ENCODE peak calls at places on chromosome 22, in ten cellular contexts. M, O, U, N, K, C, P, T, A and D are unnamed samples.

GRCh38 chr22:29503811-29504372 is 23.9 kb downstream of the NEFH start:
- DNase-seq in M (peak), K (no peak), P (peak), A (no peak), O (no peak), U (no peak), T (peak), C (no peak), N (no peak), D (no peak)

GRCh38 chr22:37533995-37534394 is 14.8 kb upstream of the CARD10 start:
- DNase-seq in P (no peak), U (no peak), N (peak), A (peak), K (no peak), T (no peak), C (no peak), M (peak), O (no peak), D (no peak)

GRCh38 chr22:27437570-27437969 is 364.0 kb downstream of the MN1 start:
- DNase-seq in K (no peak), U (no peak), O (no peak), P (no peak), N (no peak), C (no peak), A (no peak), T (no peak), M (no peak), D (no peak)

GRCh38 chr22:42180349-42180842 is 49.8 kb upstream of the CYP2D6 start:
- DNase-seq in U (peak), C (no peak), A (no peak), P (no peak), N (no peak), M (peak), K (no peak), O (no peak), T (no peak), D (no peak)

GRCh38 chr22:39518996-39519680 is 1.2 kb upstream of the ATF4 start:
- DNase-seq in K (no peak), C (no peak), A (peak), U (no peak), M (peak), N (peak), P (no peak), T (no peak), O (no peak), D (no peak)

GRCh38 chr22:50399751-50400331 is 56.7 kb downstream of the PPP6R2 start:
- DNase-seq in K (no peak), M (no peak), A (peak), T (no peak), U (no peak), O (peak), C (peak), N (peak), P (peak), D (no peak)

GRCh38 chr22:44154431-44154942 is 26.2 kb upstream of the PARVG start:
- DNase-seq in T (no peak), M (no peak), C (no peak), O (no peak), A (no peak), K (no peak), U (no peak), P (no peak), N (no peak), D (no peak)

GRCh38 chr22:48754611-48755331 is 1072.9 kb downstream of the BRD1 start:
- DNase-seq in P (no peak), A (no peak), U (no peak), T (peak), K (no peak), O (peak), N (peak), M (no peak), C (no peak), D (no peak)

GRCh38 chr22:27112273-27112672 is 454.9 kb downstream of the MIAT start:
- DNase-seq in A (no peak), T (no peak), N (no peak), K (no peak), P (no peak), O (no peak), M (peak), U (no peak), C (no peak), D (no peak)

GRCh38 chr22:38203090-38203810 is 1.5 kb downstream of the MAFF start:
- DNase-seq in T (peak), M (peak), U (no peak), O (peak), A (peak), N (peak), K (peak), P (no peak), C (no peak), D (no peak)

GRCh38 chr22:24973867-24974266 is 21.4 kb downstream of the KIAA1671 start:
- DNase-seq in U (no peak), P (no peak), C (no peak), M (no peak), K (no peak), A (no peak), N (peak), T (no peak), O (no peak), D (no peak)

GRCh38 chr22:48943567-48944432 is 883.9 kb downstream of the BRD1 start:
- DNase-seq in C (peak), K (no peak), U (no peak), A (peak), M (peak), O (peak), N (peak), T (no peak), P (peak), D (peak)

GRCh38 chr22:30205281-30206115 is 41.1 kb downstream of the LIF start:
- DNase-seq in T (no peak), M (peak), K (no peak), A (no peak), P (no peak), C (no peak), O (no peak), N (peak), U (no peak), D (no peak)

GRCh38 chr22:23144432-23144831 is 845 bp upstream of the RAB36 start:
- DNase-seq in M (no peak), K (no peak), O (no peak), T (no peak), C (no peak), A (no peak), P (no peak), U (no peak), N (no peak), D (no peak)

GRCh38 chr22:44957267-44957905 is 52.4 kb downstream of the PHF21B start:
- DNase-seq in O (peak), N (no peak), M (no peak), P (no peak), T (no peak), U (no peak), K (no peak), A (peak), C (peak), D (no peak)